ENCODE peak calls at places on chromosomes 5 and 9, in five cellular contexts. I is iPS DF 6.9, Y is PC-9, V is psoas muscle, A is right lobe of liver. Q is an unnamed sample.
A peak's percentile ranks its signal among the peaks of the same experiment; 100 is the strongest.

GRCh38 chr9:86768709-86769108 is 178.6 kb downstream of the GAS1 start:
- DNase-seq in A (no peak), I (no peak), Y (no peak), V (no peak), Q (no peak)

GRCh38 chr9:87725900-87726709 is at the start of gene CTSL:
- DNase-seq in Y (peak; percentile 75), A (peak; percentile 96), V (peak; percentile 97), I (peak; percentile 77), Q (peak; percentile 88)

GRCh38 chr9:86350006-86350755 is 4.0 kb downstream of the TUT7 start:
- DNase-seq in V (no peak), Y (no peak), A (no peak), I (no peak), Q (no peak)

GRCh38 chr5:72145351-72145750 is 38.1 kb downstream of the MAP1B start:
- DNase-seq in A (no peak), Y (no peak), V (no peak), I (no peak), Q (no peak)

GRCh38 chr9:136182422-136182790 is 22.5 kb downstream of the LHX3 start:
- DNase-seq in Y (no peak), A (no peak), I (no peak), V (no peak), Q (no peak)

GRCh38 chr5:107542831-107543231 is 127.9 kb downstream of the EFNA5 start:
- DNase-seq in V (peak; percentile 90), Y (peak; percentile 89), A (peak; percentile 91), I (no peak), Q (peak; percentile 78)

GRCh38 chr9:109264865-109265532 is 55.9 kb downstream of the EPB41L4B start:
- DNase-seq in I (no peak), V (no peak), Y (no peak), A (no peak), Q (peak; percentile 79)

GRCh38 chr9:112061152-112061740 is 113.9 kb downstream of the SUSD1 start:
- DNase-seq in Y (peak; percentile 93), A (no peak), V (peak; percentile 58), I (no peak), Q (no peak)

GRCh38 chr9:69168709-69169217 is 5.3 kb upstream of the TJP2 start:
- DNase-seq in V (no peak), Y (peak; percentile 85), A (peak; percentile 87), I (no peak), Q (no peak)

GRCh38 chr9:135608294-135608998 is 30.9 kb downstream of the GLT6D1 start:
- DNase-seq in A (no peak), Y (no peak), I (no peak), V (peak; percentile 44), Q (peak; percentile 3)

GRCh38 chr5:159936686-159937329 is 20.5 kb downstream of the ADRA1B start:
- DNase-seq in Y (no peak), I (no peak), V (no peak), A (no peak), Q (no peak)

GRCh38 chr9:92983984-92984589 is 36.8 kb downstream of the FGD3 start:
- DNase-seq in V (no peak), Y (no peak), A (no peak), I (no peak), Q (no peak)

GRCh38 chr5:78467744-78468357 is 107.4 kb downstream of the SCAMP1 start:
- DNase-seq in V (no peak), Y (no peak), A (no peak), I (no peak), Q (no peak)

GRCh38 chr5:141992349-141992963 is 20.4 kb downstream of the GNPDA1 start:
- DNase-seq in V (peak; percentile 74), I (no peak), A (no peak), Y (peak; percentile 60), Q (peak; percentile 66)

GRCh38 chr5:65809817-65810531 is 88.0 kb downstream of the NLN start:
- DNase-seq in A (no peak), Y (peak; percentile 99), V (no peak), I (no peak), Q (no peak)

GRCh38 chr9:136403538-136403914 is 3.6 kb upstream of the SNAPC4 start:
- DNase-seq in V (no peak), I (no peak), A (no peak), Y (no peak), Q (no peak)

GRCh38 chr9:125744616-125745387 is 2.4 kb upstream of the PBX3 start:
- DNase-seq in I (no peak), A (no peak), Y (no peak), V (no peak), Q (no peak)

GRCh38 chr5:83711982-83712601 is 8.6 kb downstream of the HAPLN1 start:
- DNase-seq in V (no peak), A (no peak), I (no peak), Y (peak; percentile 47), Q (no peak)

GRCh38 chr5:20276061-20276958 is 288.3 kb upstream of the CDH18 start:
- DNase-seq in A (no peak), V (peak; percentile 23), I (peak; percentile 1), Y (peak; percentile 77), Q (no peak)

GRCh38 chr5:81787843-81788242 is 36.9 kb upstream of the SSBP2 start:
- DNase-seq in V (no peak), A (no peak), I (peak; percentile 35), Y (peak; percentile 83), Q (no peak)

GRCh38 chr9:89440046-89440445 is 57.9 kb downstream of the SEMA4D start:
- DNase-seq in Y (no peak), I (no peak), A (no peak), V (peak; percentile 44), Q (no peak)

GRCh38 chr5:54518146-54519082 is 855 bp downstream of the SNX18 start:
- DNase-seq in Y (no peak), A (peak; percentile 80), I (no peak), V (peak; percentile 77), Q (peak; percentile 90)

GRCh38 chr9:71987471-71988371 is 72.7 kb downstream of the C9orf57 start:
- DNase-seq in I (no peak), Y (no peak), V (no peak), A (no peak), Q (no peak)

GRCh38 chr9:93818795-93819472 is 136.2 kb downstream of the BARX1 start:
- DNase-seq in A (no peak), V (no peak), Y (no peak), I (no peak), Q (no peak)

GRCh38 chr9:126436545-126437269 is 110.1 kb downstream of the MVB12B start:
- DNase-seq in I (no peak), V (no peak), A (no peak), Y (no peak), Q (no peak)

GRCh38 chr5:7094626-7095025 is 301.3 kb upstream of the ADCY2 start:
- DNase-seq in Y (no peak), V (no peak), I (peak; percentile 43), A (no peak), Q (no peak)

DNA sequence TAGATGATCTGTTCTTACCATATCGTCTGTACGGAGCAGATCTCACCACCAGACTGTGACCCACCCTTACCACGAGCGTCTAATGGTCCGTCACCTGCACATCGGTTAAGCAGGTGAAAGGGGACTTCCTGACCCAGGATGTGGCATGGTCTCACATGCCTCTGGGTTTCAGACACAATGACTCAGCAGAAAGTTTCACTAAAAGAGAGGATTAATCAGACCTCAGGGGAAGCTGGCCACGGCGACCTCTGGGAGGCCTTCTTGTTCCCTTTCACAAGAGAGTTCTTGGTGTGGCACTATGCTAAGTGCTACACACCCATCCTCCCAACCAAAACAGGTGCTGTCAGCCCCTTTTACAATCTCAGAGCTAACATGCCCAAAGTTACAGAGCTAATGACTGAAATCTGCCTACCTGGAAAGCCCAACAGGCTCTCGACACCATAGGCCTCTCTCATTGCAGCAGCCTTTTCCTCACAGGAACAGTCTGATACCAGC is 41.6 kb downstream of the ADAMTS12 start:
- DNase-seq in A (no peak), I (no peak), V (no peak), Y (peak; percentile 97), Q (no peak)
- H3K4me1 ChIP-seq in A (no peaks in the 10 kb centered on the region), I (peaks cover 1% of the 10 kb centered on the region), V (no peaks in the 10 kb centered on the region), Y (peaks cover 55% of the 10 kb centered on the region), Q (no peaks in the 10 kb centered on the region)

DNA sequence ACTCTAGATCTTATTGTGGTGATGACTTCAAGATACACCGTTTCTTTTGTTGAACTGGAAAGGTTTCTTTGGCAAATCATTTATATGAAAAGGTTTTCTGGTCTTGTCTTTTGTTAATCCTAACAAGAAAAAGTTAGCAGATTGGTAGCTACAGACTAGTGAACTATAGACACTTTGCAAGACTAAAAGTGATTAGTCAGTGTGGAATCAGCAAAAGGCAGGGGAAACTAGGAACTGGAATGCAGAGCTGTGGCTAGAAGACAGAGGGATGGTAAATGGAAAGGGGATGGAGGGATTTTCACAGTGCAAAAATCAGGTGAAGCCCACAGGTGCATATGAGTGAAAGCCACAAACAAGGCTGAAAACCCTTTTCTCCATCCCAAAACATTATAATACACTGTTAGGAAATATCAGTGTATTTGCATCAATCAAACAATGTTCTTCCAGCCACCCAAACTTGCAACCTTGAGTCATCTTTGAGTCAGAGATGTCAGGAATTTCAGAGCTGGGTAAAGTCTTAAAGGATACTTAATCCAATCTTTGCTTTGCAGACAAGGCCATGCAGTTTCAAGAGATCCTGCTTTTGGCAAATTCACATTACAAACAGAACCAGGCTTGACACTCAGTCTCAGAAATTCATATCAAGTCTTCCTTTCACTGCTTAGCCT is 52.7 kb downstream of the PLK2 start:
- DNase-seq in V (no peak), Y (peak; percentile 74), A (no peak), I (peak; percentile 11), Q (no peak)
- H3K4me1 ChIP-seq in V (no peaks in the 10 kb centered on the region), Y (peaks cover 58% of the 10 kb centered on the region), A (no peaks in the 10 kb centered on the region), I (peaks cover 2% of the 10 kb centered on the region), Q (no peaks in the 10 kb centered on the region)

DNA sequence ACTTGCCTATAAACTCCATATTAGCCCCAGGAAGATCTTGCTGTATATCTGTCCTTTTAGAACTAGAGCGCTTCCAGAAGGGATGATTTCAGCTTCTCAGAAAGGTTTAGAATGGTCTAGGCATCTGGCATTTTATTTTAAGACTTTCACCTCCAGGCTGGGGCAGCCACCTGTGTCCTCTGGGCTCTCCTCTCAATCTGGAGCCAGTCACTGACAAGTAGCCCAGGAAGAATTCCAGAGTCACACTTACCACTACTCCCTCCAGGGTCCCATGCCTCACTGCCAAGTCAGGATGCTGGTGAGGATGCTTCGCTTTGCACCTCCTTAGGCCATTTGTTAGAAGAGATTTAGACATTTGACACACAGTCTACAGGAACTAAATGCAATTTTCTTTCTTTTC is 20.8 kb downstream of the B4GALT1 start:
- DNase-seq in V (no peak), A (no peak), I (no peak), Y (no peak), Q (no peak)
- H3K4me1 ChIP-seq in V (peaks cover 79% of the 10 kb centered on the region), A (peaks cover 4% of the 10 kb centered on the region), I (no peaks in the 10 kb centered on the region), Y (peaks cover 19% of the 10 kb centered on the region), Q (peaks cover 18% of the 10 kb centered on the region)

GRCh38 chr5:139664273-139664693 is 16.1 kb downstream of the CXXC5 start:
- DNase-seq in V (no peak), Y (no peak), I (no peak), A (peak; percentile 79), Q (peak; percentile 74)

GRCh38 chr5:139664727-139665351 is 16.7 kb downstream of the CXXC5 start:
- DNase-seq in A (no peak), V (peak; percentile 83), I (no peak), Y (no peak), Q (peak; percentile 77)

GRCh38 chr5:139662617-139663016 is 14.5 kb downstream of the CXXC5 start:
- DNase-seq in A (no peak), Y (peak; percentile 58), V (no peak), I (no peak), Q (no peak)

GRCh38 chr5:139663752-139664151 is 15.6 kb downstream of the CXXC5 start:
- DNase-seq in Y (no peak), A (no peak), V (no peak), I (no peak), Q (no peak)

DNA sequence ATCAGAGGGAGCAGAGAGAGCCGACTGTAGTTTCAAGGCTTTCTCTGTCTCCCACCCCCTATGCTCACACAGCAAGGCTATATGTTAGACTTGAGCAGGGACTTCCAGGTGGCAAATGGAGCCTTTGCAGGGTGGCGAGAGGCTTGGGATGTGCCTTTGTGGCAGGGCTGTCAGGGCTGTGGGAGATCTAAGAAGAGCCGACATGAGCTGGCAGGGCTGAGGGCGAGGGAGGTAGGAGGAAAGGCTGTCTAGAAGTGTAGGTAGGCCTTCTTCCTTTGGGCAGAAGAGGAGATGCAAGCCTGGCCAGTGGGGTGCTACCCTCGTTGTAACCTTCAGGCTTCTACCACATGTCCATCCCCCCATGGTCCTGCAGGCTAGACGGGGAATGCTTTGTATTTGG is 15.1 kb downstream of the CXXC5 start:
- DNase-seq in V (no peak), I (no peak), A (no peak), Y (no peak), Q (no peak)
- H3K4me1 ChIP-seq in V (peaks cover 97% of the 10 kb centered on the region), I (peaks cover 31% of the 10 kb centered on the region), A (peaks cover 14% of the 10 kb centered on the region), Y (peaks cover 63% of the 10 kb centered on the region), Q (peaks cover 97% of the 10 kb centered on the region)

Q was measured in pancreas.